ENCODE peak calls at places on chromosomes 13 and 19, in seven cellular contexts. C, D, F, L, N, G and I are unnamed samples.
A peak's percentile ranks its signal among the peaks of the same experiment; 100 is the strongest.

GRCh38 chr19:47124937-47125668 is 5.5 kb upstream of the SAE1 start:
- DNase-seq in G (no peak), C (no peak), D (peak; percentile 78), F (peak; percentile 55), N (peak; percentile 65), L (peak; percentile 83), I (peak; percentile 82)

GRCh38 chr13:112664501-112665203 is 25.2 kb upstream of the ATP11A start:
- DNase-seq in F (peak; percentile 34), G (no peak), L (no peak), N (no peak), D (peak; percentile 47), C (no peak), I (peak; percentile 26)

GRCh38 chr13:107299717-107300116 is 731.8 kb upstream of the ARGLU1 start:
- DNase-seq in D (no peak), F (no peak), C (no peak), G (no peak), L (no peak), N (no peak), I (no peak)

GRCh38 chr19:1907563-1908363 is 2.6 kb downstream of the ADAT3 start:
- DNase-seq in L (no peak), N (no peak), D (no peak), C (no peak), F (peak; percentile 49), G (no peak), I (no peak)

GRCh38 chr13:71912524-71912923 is 45.5 kb upstream of the DACH1 start:
- DNase-seq in F (no peak), L (no peak), C (no peak), G (no peak), D (peak; percentile 1), N (no peak), I (peak; percentile 86)

GRCh38 chr19:37872383-37872782 is 34.0 kb downstream of the WDR87 start:
- DNase-seq in G (no peak), L (no peak), F (no peak), D (peak; percentile 7), C (no peak), N (no peak), I (no peak)

GRCh38 chr13:95627590-95627989 is 16.9 kb downstream of the DZIP1 start:
- DNase-seq in N (no peak), L (no peak), D (peak; percentile 79), G (no peak), F (no peak), C (no peak), I (peak; percentile 14)

GRCh38 chr13:97849305-97849704 is 104.2 kb upstream of the IPO5 start:
- DNase-seq in C (no peak), N (no peak), G (no peak), L (peak; percentile 20), D (peak; percentile 52), F (peak; percentile 49), I (peak; percentile 38)

GRCh38 chr19:47445937-47446402 is 25.7 kb downstream of the SLC8A2 start:
- DNase-seq in L (peak; percentile 58), N (peak; percentile 71), G (no peak), F (no peak), C (no peak), D (no peak), I (peak; percentile 44)

GRCh38 chr19:18842166-18842565 is 10.4 kb downstream of the UPF1 start:
- DNase-seq in G (no peak), F (no peak), C (no peak), N (no peak), L (no peak), D (no peak), I (no peak)

DNA sequence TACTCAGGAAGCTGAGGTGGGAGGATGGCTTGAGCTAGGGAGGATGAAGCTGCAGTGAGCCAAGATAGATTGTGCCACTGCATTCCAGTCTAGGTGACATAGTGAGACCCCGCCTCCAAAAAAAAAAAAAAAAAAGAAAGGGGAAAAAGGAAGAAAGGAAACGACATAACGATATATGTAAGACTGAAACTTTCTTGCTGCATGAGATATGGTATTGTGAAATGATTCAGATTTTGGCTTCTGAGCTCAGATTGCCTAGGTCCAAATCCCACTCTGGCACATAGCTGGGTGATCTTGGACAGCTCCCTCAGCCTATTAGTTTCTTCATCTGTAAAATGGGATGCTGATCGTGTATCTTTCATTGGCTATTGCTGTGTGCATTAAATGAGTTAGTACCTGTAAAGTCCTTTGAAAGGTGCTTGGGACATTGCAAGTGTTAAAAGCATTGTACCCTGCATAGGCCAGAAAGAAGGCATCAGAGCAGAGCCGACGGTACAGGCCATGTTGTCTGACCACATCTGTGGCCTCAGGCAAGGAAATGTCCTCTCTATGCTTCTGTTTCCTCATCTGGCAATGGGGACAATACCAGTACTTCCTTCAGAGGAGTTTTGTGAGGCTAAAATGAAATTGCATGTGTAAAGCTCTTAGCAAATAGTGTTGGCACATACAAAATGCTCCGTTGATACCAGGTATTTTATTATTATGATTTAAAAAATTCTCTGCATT is 32.6 kb upstream of the SLC46A3 start:
- DNase-seq in F (no peak), L (no peak), G (no peak), C (no peak), N (no peak), D (no peak), I (no peak)
- H3K27ac ChIP-seq in F (no peak overlapping the region), L (no peak overlapping the region), G (no peak overlapping the region), C (no peak overlapping the region), N (no peak overlapping the region), D (no peak overlapping the region), I (no peak overlapping the region)

GRCh38 chr19:43468354-43469159 is 3.1 kb upstream of the LYPD3 start:
- DNase-seq in F (peak; percentile 37), L (no peak), D (no peak), G (no peak), C (no peak), N (no peak), I (no peak)
- H3K27ac ChIP-seq in F (peak overlapping the region; percentile 3), L (no peak overlapping the region), D (no peak overlapping the region), G (no peak overlapping the region), C (no peak overlapping the region), N (peak overlapping the region; percentile 93), I (no peak overlapping the region)

GRCh38 chr19:45470147-45471081 is 2.6 kb downstream of the FOSB start:
- DNase-seq in L (no peak), D (peak; percentile 67), N (no peak), F (peak; percentile 69), G (peak; percentile 32), C (peak; percentile 26), I (peak; percentile 83)
- H3K27ac ChIP-seq in L (no peak overlapping the region), D (no peak overlapping the region), N (peak overlapping the region; percentile 98), F (peak overlapping the region; percentile 94), G (peak overlapping the region; percentile 85), C (peak overlapping the region; percentile 95), I (no peak overlapping the region)

GRCh38 chr19:50383307-50383851 is 768 bp upstream of the POLD1 start:
- DNase-seq in G (peak; percentile 11), L (no peak), F (no peak), N (no peak), C (no peak), D (no peak), I (no peak)
- H3K27ac ChIP-seq in G (peak overlapping the region; percentile 84), L (no peak overlapping the region), F (no peak overlapping the region), N (peak overlapping the region; percentile 70), C (peak overlapping the region; percentile 69), D (peak overlapping the region; percentile 34), I (peak overlapping the region; percentile 71)

DNA sequence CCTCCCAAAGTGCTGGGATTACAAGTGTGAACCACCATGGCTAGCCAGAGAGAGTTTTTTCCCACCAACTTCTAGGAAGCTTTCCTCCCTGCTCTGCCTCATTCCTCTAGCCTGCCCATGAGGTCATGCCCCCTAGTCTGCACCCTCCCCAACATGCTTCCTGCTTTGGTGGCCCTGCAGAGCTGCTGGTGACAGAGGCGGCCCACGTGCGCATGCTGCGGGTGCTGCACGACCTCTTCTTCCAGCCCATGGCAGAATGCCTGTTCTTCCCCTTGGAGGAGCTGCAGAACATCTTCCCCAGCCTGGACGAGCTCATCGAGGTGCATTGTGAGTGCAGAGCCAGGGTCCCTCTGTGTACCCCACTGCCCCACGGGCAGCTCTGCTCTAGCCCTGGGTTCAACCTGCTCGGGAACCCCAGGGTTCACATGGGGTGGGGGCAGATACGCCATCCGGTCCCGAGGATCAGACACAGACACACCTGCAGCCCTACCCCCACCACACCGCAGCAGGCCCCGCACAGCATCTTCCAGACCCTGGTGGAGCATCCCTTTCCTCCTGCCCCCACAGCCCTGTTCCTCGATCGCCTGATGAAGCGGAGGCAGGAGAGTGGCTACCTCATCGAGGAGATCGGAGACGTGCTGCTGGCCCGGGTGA is 18.9 kb downstream of the ARHGEF1 start:
- DNase-seq in G (no peak), N (no peak), L (no peak), F (no peak), C (no peak), D (no peak), I (no peak)
- H3K27ac ChIP-seq in G (no peak overlapping the region), N (no peak overlapping the region), L (no peak overlapping the region), F (no peak overlapping the region), C (no peak overlapping the region), D (no peak overlapping the region), I (no peak overlapping the region)

GRCh38 chr19:11505032-11505503 is 571 bp downstream of the ZNF653 start:
- DNase-seq in F (peak; percentile 93), C (peak; percentile 98), D (peak; percentile 91), L (peak; percentile 98), G (peak; percentile 92), N (peak; percentile 93), I (peak; percentile 96)
- H3K27ac ChIP-seq in F (peak overlapping the region; percentile 82), C (peak overlapping the region; percentile 97), D (peak overlapping the region; percentile 41), L (peak overlapping the region; percentile 28), G (peak overlapping the region; percentile 95), N (peak overlapping the region; percentile 98), I (peak overlapping the region; percentile 56)

GRCh38 chr13:109740121-109740520 is 46.3 kb downstream of the IRS2 start:
- DNase-seq in G (no peak), N (no peak), C (no peak), L (no peak), D (no peak), F (no peak), I (no peak)
- H3K27ac ChIP-seq in G (no peak overlapping the region), N (no peak overlapping the region), C (no peak overlapping the region), L (no peak overlapping the region), D (no peak overlapping the region), F (no peak overlapping the region), I (no peak overlapping the region)